ENCODE peak calls at places on chromosomes 6 and 20, in five cellular contexts. P is fibroblast of mammary gland, M is body of pancreas, J is choroid plexus epithelial cell, N is foreskin fibroblast. X is an unnamed sample.

GRCh38 chr6:97023982-97024381 is 99.5 kb downstream of the KLHL32 start:
- DNase-seq in M (no peak), J (no peak), P (no peak), N (no peak), X (no peak)

GRCh38 chr6:25476126-25476525 is 175.9 kb upstream of the SCGN start:
- DNase-seq in P (peak; percentile 46), J (peak; percentile 36), N (peak; percentile 30), M (no peak), X (no peak)

GRCh38 chr6:56850618-56851017 is 104.3 kb upstream of the BEND6 start:
- DNase-seq in P (no peak), M (no peak), J (no peak), N (no peak), X (no peak)

GRCh38 chr20:53736122-53736756 is 142.6 kb upstream of the ZNF217 start:
- DNase-seq in M (no peak), J (no peak), P (no peak), N (no peak), X (no peak)

GRCh38 chr20:8796088-8796665 is 272.7 kb upstream of the PLCB4 start:
- DNase-seq in J (no peak), M (no peak), N (no peak), P (peak; percentile 62), X (no peak)

GRCh38 chr6:12886961-12887775 is 170.6 kb downstream of the PHACTR1 start:
- DNase-seq in J (no peak), M (no peak), N (peak; percentile 53), P (peak; percentile 17), X (no peak)

GRCh38 chr6:73285674-73286283 is 22.8 kb upstream of the KHDC1 start:
- DNase-seq in N (peak; percentile 37), P (peak; percentile 79), J (peak; percentile 80), M (no peak), X (no peak)

GRCh38 chr20:54502179-54502578 is 26.8 kb downstream of the DOK5 start:
- DNase-seq in N (no peak), P (peak; percentile 38), M (no peak), J (no peak), X (no peak)

GRCh38 chr6:161407115-161407514 is 133.3 kb upstream of the AGPAT4 start:
- DNase-seq in N (no peak), P (peak; percentile 42), M (no peak), J (no peak), X (no peak)

GRCh38 chr6:17705428-17705777 is 1.3 kb downstream of the NUP153 start:
- DNase-seq in N (peak; percentile 65), M (peak; percentile 68), J (peak; percentile 77), P (peak; percentile 78), X (no peak)

GRCh38 chr6:39488255-39488881 is 165.9 kb upstream of the KCNK16 start:
- DNase-seq in J (no peak), M (no peak), P (no peak), N (no peak), X (no peak)

GRCh38 chr6:42452171-42453026 is 673 bp upstream of the TRERF1 start:
- DNase-seq in J (peak; percentile 82), M (peak; percentile 77), P (peak; percentile 74), N (peak; percentile 75), X (no peak)

GRCh38 chr6:18585032-18585573 is 198.0 kb downstream of the RNF144B start:
- DNase-seq in P (peak; percentile 86), M (peak; percentile 6), J (peak; percentile 74), N (peak; percentile 72), X (peak; percentile 51)

GRCh38 chr20:47389867-47390347 is 33.4 kb upstream of the ZMYND8 start:
- DNase-seq in N (peak; percentile 86), J (peak; percentile 51), M (no peak), P (peak; percentile 93), X (peak; percentile 71)

GRCh38 chr6:79525272-79526100 is 11.7 kb downstream of the LCA5 start:
- DNase-seq in M (peak; percentile 45), J (peak; percentile 51), P (peak; percentile 87), N (no peak), X (no peak)

GRCh38 chr20:1278993-1279392 is 12.9 kb downstream of the SNPH start:
- DNase-seq in P (no peak), J (no peak), N (no peak), M (no peak), X (no peak)

GRCh38 chr6:167985911-167986595 is 11.4 kb upstream of the KIF25 start:
- DNase-seq in M (no peak), J (no peak), N (no peak), P (no peak), X (no peak)

GRCh38 chr20:14543040-14543439 is 205.6 kb upstream of the FLRT3 start:
- DNase-seq in M (no peak), P (peak; percentile 37), J (no peak), N (peak; percentile 14), X (no peak)

GRCh38 chr6:19325335-19325789 is 511.8 kb upstream of the ID4 start:
- DNase-seq in P (no peak), J (no peak), N (no peak), M (no peak), X (no peak)

GRCh38 chr20:884983-885952 is 30.9 kb downstream of the ANGPT4 start:
- DNase-seq in N (peak; percentile 14), M (peak; percentile 15), P (peak; percentile 9), J (peak; percentile 57), X (no peak)

GRCh38 chr20:48282591-48283228 is 497.4 kb upstream of the SULF2 start:
- DNase-seq in P (no peak), J (no peak), M (peak; percentile 21), N (no peak), X (no peak)

GRCh38 chr20:64268180-64268579 is 12.6 kb downstream of the PCMTD2 start:
- DNase-seq in P (no peak), M (no peak), N (no peak), J (peak; percentile 40), X (no peak)

GRCh38 chr6:87237804-87238203 is 82.4 kb downstream of the ZNF292 start:
- DNase-seq in M (no peak), N (peak; percentile 9), P (peak; percentile 43), J (peak; percentile 54), X (no peak)

GRCh38 chr6:41022294-41022693 is 16.7 kb downstream of the UNC5CL start:
- DNase-seq in M (no peak), N (no peak), P (peak; percentile 18), J (peak; percentile 15), X (peak; percentile 14)

GRCh38 chr6:41017663-41018062 is 21.4 kb downstream of the UNC5CL start:
- DNase-seq in M (peak; percentile 61), J (no peak), P (no peak), N (no peak), X (no peak)

GRCh38 chr6:41023114-41023513 is 15.9 kb downstream of the UNC5CL start:
- DNase-seq in N (no peak), M (no peak), J (no peak), P (no peak), X (no peak)

GRCh38 chr6:41025966-41026365 is 13.1 kb downstream of the UNC5CL start:
- DNase-seq in M (no peak), N (no peak), P (no peak), J (no peak), X (no peak)

DNA sequence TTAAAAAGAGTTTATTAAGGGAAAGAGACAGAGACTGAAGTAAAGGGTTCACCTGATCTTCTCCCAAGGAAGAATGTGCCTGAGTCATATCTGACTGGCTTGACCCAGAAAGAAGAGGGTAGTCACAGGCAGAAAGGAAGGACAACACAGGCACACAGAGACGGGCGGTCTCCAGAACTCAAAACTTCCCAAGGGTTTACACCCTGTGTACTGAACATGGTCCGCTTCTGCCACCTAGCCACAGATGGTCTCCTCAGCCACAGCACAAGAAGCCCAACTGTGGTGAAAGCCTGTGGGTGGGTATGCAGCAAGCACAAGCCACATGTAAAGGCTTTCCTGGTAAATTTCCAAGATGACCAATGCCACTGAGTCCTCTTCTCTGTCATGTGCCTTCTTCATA is 17.2 kb downstream of the UNC5CL start:
- DNase-seq in N (peak; percentile 51), J (peak; percentile 65), P (peak; percentile 40), M (peak; percentile 86), X (peak; percentile 27)
- TF ChIP-seq CTCF in N (peak; percentile 59), J (peak; percentile 50), P (no peak), M (peak; percentile 31), X (peak; percentile 38)

DNA sequence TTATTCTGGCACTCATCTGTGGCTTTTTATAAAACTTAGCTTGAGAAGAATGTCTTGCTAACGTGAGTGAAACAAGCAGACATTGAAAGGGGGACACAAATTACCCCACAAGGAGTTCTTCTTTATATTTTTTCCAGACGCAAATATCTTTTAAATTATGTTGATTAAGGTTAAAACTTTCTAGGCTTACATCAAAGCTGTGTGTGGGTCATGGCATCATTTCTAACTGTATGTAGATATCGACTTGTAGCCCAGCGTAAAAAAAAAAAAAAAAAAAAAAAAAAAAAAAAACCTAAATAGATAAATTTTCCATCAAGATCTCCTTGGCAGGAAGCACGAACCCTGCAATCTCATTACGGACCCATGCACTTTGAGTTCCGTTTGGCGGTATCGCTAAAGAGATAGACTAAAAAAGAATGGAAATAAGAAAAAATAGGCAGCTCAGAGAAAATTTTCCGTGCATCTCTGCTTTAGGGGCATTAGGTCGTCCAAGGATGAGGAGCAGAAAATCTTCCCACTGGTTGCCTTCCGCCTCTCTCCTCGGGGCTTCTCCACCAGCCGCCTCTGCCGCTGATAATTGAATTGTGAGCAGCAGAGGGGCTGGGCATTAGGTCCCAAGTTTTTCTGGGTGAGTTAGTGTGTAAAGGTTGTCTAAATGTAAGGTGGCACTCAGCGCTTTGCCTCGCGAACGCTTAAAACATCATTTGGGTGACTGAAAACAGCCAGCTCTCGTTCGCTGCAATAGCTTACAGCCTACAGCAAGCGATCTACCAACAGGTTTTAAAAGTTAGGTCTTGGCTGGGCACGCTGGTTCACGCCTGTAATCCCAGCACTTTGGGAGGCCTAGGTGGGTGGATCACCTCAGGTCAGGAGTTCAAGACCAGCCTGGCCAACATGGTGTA is 194.0 kb downstream of the TRIM27 start:
- DNase-seq in P (peak; percentile 9), N (no peak), J (no peak), M (no peak), X (no peak)
- H3K4me3 ChIP-seq in P (peak overlapping the region; percentile 93), N (peak overlapping the region; percentile 73), J (no peak overlapping the region), M (peak overlapping the region; percentile 23), X (peak overlapping the region; percentile 87)

DNA sequence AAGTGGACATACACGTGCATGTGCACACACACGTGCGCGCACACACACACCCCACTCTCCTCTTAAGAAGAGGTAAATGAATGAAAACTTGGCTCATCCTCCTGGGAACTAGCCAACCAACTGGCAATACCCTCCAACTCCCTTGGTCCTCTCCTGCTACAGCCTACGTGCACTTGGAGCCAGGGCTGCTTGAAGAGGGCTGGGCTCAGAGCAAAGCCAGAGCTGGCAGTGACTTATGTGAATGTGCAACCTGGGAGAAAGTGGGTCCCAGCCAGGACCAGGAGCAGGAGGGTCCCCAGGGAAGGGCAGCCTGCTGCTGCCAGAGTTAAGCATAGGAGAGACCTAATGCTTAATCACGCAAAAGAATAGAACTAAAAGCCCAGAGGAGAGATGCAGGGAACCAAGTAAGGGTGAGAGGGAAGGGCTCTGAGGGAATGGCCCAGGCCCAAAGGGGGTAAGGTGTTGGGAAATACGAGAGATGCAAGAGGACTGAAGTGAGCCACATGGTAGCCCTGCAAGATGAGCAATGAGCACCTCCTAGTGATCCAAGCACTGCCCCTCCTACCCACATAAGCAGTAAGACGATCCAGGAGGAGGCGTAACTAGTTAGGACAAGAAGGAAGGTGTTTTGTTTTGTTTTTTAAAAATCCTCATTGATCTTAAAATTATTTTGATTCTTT is 24.7 kb downstream of the TRAF3IP2 start:
- DNase-seq in J (no peak), P (peak; percentile 90), M (no peak), N (no peak), X (no peak)
- TF ChIP-seq CTCF in J (peak; percentile 14), P (peak; percentile 23), M (no peak), N (no peak), X (peak; percentile 15)

GRCh38 chr20:4862661-4863060 is 138.6 kb downstream of the SLC23A2 start:
- DNase-seq in J (no peak), P (no peak), N (no peak), M (no peak), X (no peak)
- H3K4me3 ChIP-seq in J (no peak overlapping the region), P (no peak overlapping the region), N (no peak overlapping the region), M (no peak overlapping the region), X (no peak overlapping the region)